ENCODE peak calls at places on chromosomes 13 and 19, in seven cellular contexts. One of them, this sample, is unnamed. For H4K20me1, the result is how much of the 10 kb centered on the place peaks cover.

GRCh38 chr19:40614595-40615411 is 13.6 kb downstream of the LTBP4 start:
- DNase-seq in neural progenitor cell: peak
- DNase-seq in GM23338: peak
- DNase-seq in PC-3: peak
- DNase-seq in hepatocyte: peak
- DNase-seq in HCT116: peak
- DNase-seq in OCI-LY7: peak
- DNase-seq in this sample: peak

GRCh38 chr19:53994811-53995210 is 3.4 kb downstream of the CACNG6 start:
- DNase-seq in neural progenitor cell: no peak
- DNase-seq in GM23338: no peak
- DNase-seq in PC-3: peak
- DNase-seq in hepatocyte: no peak
- DNase-seq in HCT116: no peak
- DNase-seq in OCI-LY7: no peak
- DNase-seq in this sample: no peak

GRCh38 chr19:625257-625656 is 8.1 kb downstream of the POLRMT start:
- DNase-seq in neural progenitor cell: no peak
- DNase-seq in GM23338: no peak
- DNase-seq in PC-3: no peak
- DNase-seq in hepatocyte: no peak
- DNase-seq in HCT116: no peak
- DNase-seq in OCI-LY7: no peak
- DNase-seq in this sample: no peak

GRCh38 chr19:17346109-17346671 is 8.8 kb downstream of the GTPBP3 start:
- DNase-seq in neural progenitor cell: peak
- DNase-seq in GM23338: peak
- DNase-seq in PC-3: peak
- DNase-seq in hepatocyte: peak
- DNase-seq in HCT116: peak
- DNase-seq in OCI-LY7: peak
- DNase-seq in this sample: peak

GRCh38 chr19:17073869-17074627 is 1.2 kb downstream of the HAUS8 start:
- DNase-seq in neural progenitor cell: no peak
- DNase-seq in GM23338: peak
- DNase-seq in PC-3: no peak
- DNase-seq in hepatocyte: no peak
- DNase-seq in HCT116: no peak
- DNase-seq in OCI-LY7: peak
- DNase-seq in this sample: peak

GRCh38 chr19:8585894-8586750 is 8.9 kb upstream of the MYO1F start:
- DNase-seq in neural progenitor cell: peak
- DNase-seq in GM23338: peak
- DNase-seq in PC-3: peak
- DNase-seq in hepatocyte: peak
- DNase-seq in HCT116: peak
- DNase-seq in OCI-LY7: peak
- DNase-seq in this sample: peak

GRCh38 chr19:55239004-55239403 is 10.4 kb upstream of the TMEM86B start:
- DNase-seq in neural progenitor cell: no peak
- DNase-seq in GM23338: no peak
- DNase-seq in PC-3: no peak
- DNase-seq in hepatocyte: no peak
- DNase-seq in HCT116: no peak
- DNase-seq in OCI-LY7: no peak
- DNase-seq in this sample: no peak

GRCh38 chr19:4371209-4371897 is 28.0 kb downstream of the MPND start:
- DNase-seq in neural progenitor cell: no peak
- DNase-seq in GM23338: no peak
- DNase-seq in PC-3: no peak
- DNase-seq in hepatocyte: no peak
- DNase-seq in HCT116: no peak
- DNase-seq in OCI-LY7: no peak
- DNase-seq in this sample: no peak

GRCh38 chr13:28885191-28885590 is 65.1 kb downstream of the MTUS2 start:
- DNase-seq in neural progenitor cell: no peak
- DNase-seq in GM23338: no peak
- DNase-seq in PC-3: no peak
- DNase-seq in hepatocyte: peak
- DNase-seq in HCT116: no peak
- DNase-seq in OCI-LY7: no peak
- DNase-seq in this sample: no peak

GRCh38 chr13:42526276-42526675 is 47.7 kb upstream of the TNFSF11 start:
- DNase-seq in neural progenitor cell: no peak
- DNase-seq in GM23338: no peak
- DNase-seq in PC-3: no peak
- DNase-seq in hepatocyte: no peak
- DNase-seq in HCT116: no peak
- DNase-seq in OCI-LY7: no peak
- DNase-seq in this sample: no peak

GRCh38 chr13:45707701-45708100 is 5.6 kb downstream of the CBY2 start:
- DNase-seq in neural progenitor cell: no peak
- DNase-seq in GM23338: no peak
- DNase-seq in PC-3: no peak
- DNase-seq in hepatocyte: no peak
- DNase-seq in HCT116: no peak
- DNase-seq in OCI-LY7: no peak
- DNase-seq in this sample: no peak

GRCh38 chr19:32976223-32976805 is 4.3 kb downstream of the FAAP24 start:
- DNase-seq in neural progenitor cell: peak
- DNase-seq in GM23338: peak
- DNase-seq in PC-3: peak
- DNase-seq in hepatocyte: peak
- DNase-seq in HCT116: peak
- DNase-seq in OCI-LY7: peak
- DNase-seq in this sample: peak

GRCh38 chr13:55534306-55534705 is 1606.4 kb upstream of the PRR20A start:
- DNase-seq in neural progenitor cell: no peak
- DNase-seq in GM23338: no peak
- DNase-seq in PC-3: no peak
- DNase-seq in hepatocyte: no peak
- DNase-seq in HCT116: no peak
- DNase-seq in OCI-LY7: no peak
- DNase-seq in this sample: no peak

GRCh38 chr19:37654525-37654832 is 786 bp downstream of the ZFP30 start:
- DNase-seq in neural progenitor cell: peak
- DNase-seq in GM23338: peak
- DNase-seq in PC-3: peak
- DNase-seq in hepatocyte: no peak
- DNase-seq in HCT116: no peak
- DNase-seq in OCI-LY7: peak
- DNase-seq in this sample: no peak

GRCh38 chr19:6101291-6101690 is 9.0 kb downstream of the RFX2 start:
- DNase-seq in neural progenitor cell: no peak
- DNase-seq in GM23338: no peak
- DNase-seq in PC-3: no peak
- DNase-seq in hepatocyte: no peak
- DNase-seq in HCT116: no peak
- DNase-seq in OCI-LY7: no peak
- DNase-seq in this sample: no peak

GRCh38 chr13:46288570-46289259 is 77.0 kb downstream of the LRRC63 start:
- DNase-seq in neural progenitor cell: peak
- DNase-seq in GM23338: peak
- DNase-seq in PC-3: peak
- DNase-seq in hepatocyte: peak
- DNase-seq in HCT116: peak
- DNase-seq in OCI-LY7: peak
- DNase-seq in this sample: peak

GRCh38 chr19:1844536-1845515 is 3.5 kb downstream of the REXO1 start:
- DNase-seq in neural progenitor cell: no peak
- DNase-seq in GM23338: no peak
- DNase-seq in PC-3: no peak
- DNase-seq in hepatocyte: no peak
- DNase-seq in HCT116: no peak
- DNase-seq in OCI-LY7: no peak
- DNase-seq in this sample: no peak

GRCh38 chr13:98405107-98405571 is 171.8 kb downstream of the STK24 start:
- DNase-seq in neural progenitor cell: peak
- DNase-seq in GM23338: peak
- DNase-seq in PC-3: no peak
- DNase-seq in hepatocyte: peak
- DNase-seq in HCT116: no peak
- DNase-seq in OCI-LY7: no peak
- DNase-seq in this sample: no peak

GRCh38 chr13:26508885-26509284 is 48.6 kb upstream of the WASF3 start:
- DNase-seq in neural progenitor cell: no peak
- DNase-seq in GM23338: no peak
- DNase-seq in PC-3: peak
- DNase-seq in hepatocyte: no peak
- DNase-seq in HCT116: no peak
- DNase-seq in OCI-LY7: no peak
- DNase-seq in this sample: no peak
- TF ChIP-seq EZH2phosphoT487 in neural progenitor cell: no peak
- TF ChIP-seq EZH2phosphoT487 in GM23338: no peak
- TF ChIP-seq EZH2phosphoT487 in PC-3: no peak
- TF ChIP-seq EZH2phosphoT487 in hepatocyte: no peak
- TF ChIP-seq EZH2phosphoT487 in HCT116: no peak
- TF ChIP-seq EZH2phosphoT487 in OCI-LY7: no peak
- TF ChIP-seq EZH2phosphoT487 in this sample: no peak

GRCh38 chr19:49594157-49595005 is 3.4 kb downstream of the PRR12 start:
- DNase-seq in neural progenitor cell: no peak
- DNase-seq in GM23338: no peak
- DNase-seq in PC-3: no peak
- DNase-seq in hepatocyte: peak
- DNase-seq in HCT116: no peak
- DNase-seq in OCI-LY7: no peak
- DNase-seq in this sample: no peak
- H4K20me1 ChIP-seq in neural progenitor cell: half or more
- H4K20me1 ChIP-seq in GM23338: under half
- H4K20me1 ChIP-seq in PC-3: under half
- H4K20me1 ChIP-seq in hepatocyte: under half
- H4K20me1 ChIP-seq in HCT116: under half
- H4K20me1 ChIP-seq in OCI-LY7: under half
- H4K20me1 ChIP-seq in this sample: under half

DNA sequence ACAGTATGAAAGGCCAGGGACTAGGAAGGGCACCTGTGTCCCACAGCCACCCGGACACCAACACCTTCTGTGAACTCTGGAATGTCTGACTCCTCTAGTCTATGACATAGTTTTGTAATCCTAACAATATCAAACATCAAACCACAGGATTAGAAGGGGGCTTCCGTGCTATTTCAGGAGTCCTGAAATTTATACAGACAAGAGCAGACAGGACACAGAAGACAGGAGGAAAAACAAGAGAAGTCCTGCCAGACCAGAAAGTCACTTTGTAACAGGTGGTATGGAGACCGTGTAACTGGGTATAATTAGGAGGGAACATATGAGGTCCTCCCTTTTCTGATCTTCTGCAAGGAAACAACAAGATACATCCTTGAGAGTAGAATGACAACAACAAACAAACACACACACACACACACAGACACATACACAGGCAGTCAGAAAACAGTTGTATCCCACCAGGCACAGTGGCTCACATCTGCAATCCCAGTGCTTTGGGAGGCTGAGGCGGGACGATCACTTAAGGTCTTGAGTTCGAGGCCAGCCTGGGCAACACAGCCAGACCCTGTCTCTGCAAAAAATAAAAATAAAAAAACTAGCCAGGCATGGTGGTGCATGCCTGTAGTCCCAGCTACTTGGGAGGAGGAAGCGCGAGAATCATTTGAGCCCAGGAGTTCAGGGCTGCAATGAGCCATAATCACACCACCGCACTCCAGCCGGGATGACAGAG is 13.1 kb downstream of the INSR start:
- DNase-seq in neural progenitor cell: no peak
- DNase-seq in GM23338: no peak
- DNase-seq in PC-3: no peak
- DNase-seq in hepatocyte: no peak
- DNase-seq in HCT116: no peak
- DNase-seq in OCI-LY7: no peak
- DNase-seq in this sample: no peak
- TF ChIP-seq CTCF in neural progenitor cell: no peak
- TF ChIP-seq CTCF in GM23338: no peak
- TF ChIP-seq CTCF in PC-3: no peak
- TF ChIP-seq CTCF in hepatocyte: no peak
- TF ChIP-seq CTCF in HCT116: no peak
- TF ChIP-seq CTCF in OCI-LY7: no peak
- TF ChIP-seq CTCF in this sample: no peak

GRCh38 chr13:51958217-51958547 is 53.1 kb downstream of the ATP7B start:
- DNase-seq in neural progenitor cell: no peak
- DNase-seq in GM23338: peak
- DNase-seq in PC-3: peak
- DNase-seq in hepatocyte: peak
- DNase-seq in HCT116: no peak
- DNase-seq in OCI-LY7: no peak
- DNase-seq in this sample: no peak
- TF ChIP-seq EZH2phosphoT487 in neural progenitor cell: no peak
- TF ChIP-seq EZH2phosphoT487 in GM23338: no peak
- TF ChIP-seq EZH2phosphoT487 in PC-3: no peak
- TF ChIP-seq EZH2phosphoT487 in hepatocyte: no peak
- TF ChIP-seq EZH2phosphoT487 in HCT116: no peak
- TF ChIP-seq EZH2phosphoT487 in OCI-LY7: no peak
- TF ChIP-seq EZH2phosphoT487 in this sample: no peak

DNA sequence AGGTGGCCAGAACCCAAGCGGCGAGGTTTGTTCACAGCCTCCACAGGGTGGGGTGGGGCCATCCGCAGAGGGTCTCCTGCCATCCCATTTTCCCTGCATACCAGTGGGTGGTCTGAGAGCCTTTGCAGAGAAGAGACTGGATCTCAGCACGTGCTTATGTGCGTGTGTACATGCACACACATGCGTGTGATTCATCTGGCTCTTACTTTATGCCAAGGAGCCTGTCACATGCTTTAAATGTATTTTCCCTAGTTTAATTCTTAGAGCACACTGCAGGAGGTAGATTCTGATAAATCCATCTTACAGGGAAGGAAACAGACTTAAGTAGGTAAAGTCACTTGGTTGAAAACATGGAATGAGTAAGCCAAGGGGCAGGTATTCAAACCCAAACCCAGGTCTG is 47.1 kb downstream of the CAPN12 start:
- DNase-seq in neural progenitor cell: no peak
- DNase-seq in GM23338: no peak
- DNase-seq in PC-3: no peak
- DNase-seq in hepatocyte: no peak
- DNase-seq in HCT116: no peak
- DNase-seq in OCI-LY7: no peak
- DNase-seq in this sample: no peak
- H4K20me1 ChIP-seq in neural progenitor cell: half or more
- H4K20me1 ChIP-seq in GM23338: under half
- H4K20me1 ChIP-seq in PC-3: under half
- H4K20me1 ChIP-seq in hepatocyte: under half
- H4K20me1 ChIP-seq in HCT116: under half
- H4K20me1 ChIP-seq in OCI-LY7: under half
- H4K20me1 ChIP-seq in this sample: under half

GRCh38 chr13:56752630-56753029 is 388.1 kb upstream of the PRR20A start:
- DNase-seq in neural progenitor cell: peak
- DNase-seq in GM23338: peak
- DNase-seq in PC-3: no peak
- DNase-seq in hepatocyte: no peak
- DNase-seq in HCT116: no peak
- DNase-seq in OCI-LY7: no peak
- DNase-seq in this sample: no peak

GRCh38 chr13:56755181-56755580 is 385.5 kb upstream of the PRR20A start:
- DNase-seq in neural progenitor cell: peak
- DNase-seq in GM23338: peak
- DNase-seq in PC-3: peak
- DNase-seq in hepatocyte: peak
- DNase-seq in HCT116: no peak
- DNase-seq in OCI-LY7: no peak
- DNase-seq in this sample: no peak
- TF ChIP-seq CTCF in neural progenitor cell: peak
- TF ChIP-seq CTCF in GM23338: peak
- TF ChIP-seq CTCF in PC-3: no peak
- TF ChIP-seq CTCF in hepatocyte: peak
- TF ChIP-seq CTCF in HCT116: no peak
- TF ChIP-seq CTCF in OCI-LY7: no peak
- TF ChIP-seq CTCF in this sample: peak